ENCODE peak calls at places on chromosomes 7 and 10, in five cellular contexts. One of them, this sample, is unnamed.

GRCh38 chr10:97463363-97464132 is 17.6 kb downstream of the ZDHHC16 start:
- DNase-seq in BJ: peak; percentile 77
- DNase-seq in AG04449: no peak
- DNase-seq in astrocyte of the spinal cord: peak; percentile 43
- DNase-seq in thoracic aorta: no peak
- DNase-seq in this sample: no peak

GRCh38 chr10:47374611-47375536 is 9.2 kb downstream of the ZNF488 start:
- DNase-seq in BJ: no peak
- DNase-seq in AG04449: peak; percentile 33
- DNase-seq in astrocyte of the spinal cord: peak; percentile 50
- DNase-seq in thoracic aorta: no peak
- DNase-seq in this sample: peak; percentile 13

GRCh38 chr10:10007972-10008371 is 1009.7 kb upstream of the CELF2 start:
- DNase-seq in BJ: no peak
- DNase-seq in AG04449: no peak
- DNase-seq in astrocyte of the spinal cord: no peak
- DNase-seq in thoracic aorta: no peak
- DNase-seq in this sample: no peak

GRCh38 chr7:25296086-25296485 is 67.8 kb upstream of the NPVF start:
- DNase-seq in BJ: no peak
- DNase-seq in AG04449: no peak
- DNase-seq in astrocyte of the spinal cord: no peak
- DNase-seq in thoracic aorta: no peak
- DNase-seq in this sample: no peak

GRCh38 chr10:100725041-100725440 is 20.3 kb upstream of the PAX2 start:
- DNase-seq in BJ: no peak
- DNase-seq in AG04449: no peak
- DNase-seq in astrocyte of the spinal cord: no peak
- DNase-seq in thoracic aorta: no peak
- DNase-seq in this sample: no peak

GRCh38 chr10:83012866-83013265 is 1126.4 kb upstream of the GHITM start:
- DNase-seq in BJ: peak; percentile 19
- DNase-seq in AG04449: peak; percentile 2
- DNase-seq in astrocyte of the spinal cord: peak; percentile 21
- DNase-seq in thoracic aorta: no peak
- DNase-seq in this sample: no peak

GRCh38 chr10:73772280-73773151 is 9.3 kb upstream of the CHCHD1 start:
- DNase-seq in BJ: no peak
- DNase-seq in AG04449: peak; percentile 19
- DNase-seq in astrocyte of the spinal cord: peak; percentile 85
- DNase-seq in thoracic aorta: peak; percentile 61
- DNase-seq in this sample: peak; percentile 48

GRCh38 chr7:147428075-147428474 is 1162.5 kb upstream of the C7orf33 start:
- DNase-seq in BJ: no peak
- DNase-seq in AG04449: no peak
- DNase-seq in astrocyte of the spinal cord: no peak
- DNase-seq in thoracic aorta: no peak
- DNase-seq in this sample: no peak

GRCh38 chr10:30736685-30737232 is 107.2 kb upstream of the LYZL2 start:
- DNase-seq in BJ: peak; percentile 99
- DNase-seq in AG04449: peak; percentile 99
- DNase-seq in astrocyte of the spinal cord: peak; percentile 100
- DNase-seq in thoracic aorta: peak; percentile 43
- DNase-seq in this sample: peak; percentile 99

GRCh38 chr10:95906675-95907453 is 911 bp upstream of the CC2D2B start:
- DNase-seq in BJ: peak; percentile 10
- DNase-seq in AG04449: no peak
- DNase-seq in astrocyte of the spinal cord: peak; percentile 70
- DNase-seq in thoracic aorta: peak; percentile 3
- DNase-seq in this sample: peak; percentile 32

GRCh38 chr7:89085580-89085979 is 290.0 kb upstream of the TEX47 start:
- DNase-seq in BJ: no peak
- DNase-seq in AG04449: no peak
- DNase-seq in astrocyte of the spinal cord: no peak
- DNase-seq in thoracic aorta: no peak
- DNase-seq in this sample: no peak

GRCh38 chr10:3624367-3624766 is 160.6 kb downstream of the KLF6 start:
- DNase-seq in BJ: peak; percentile 1
- DNase-seq in AG04449: peak; percentile 23
- DNase-seq in astrocyte of the spinal cord: peak; percentile 60
- DNase-seq in thoracic aorta: peak; percentile 12
- DNase-seq in this sample: peak; percentile 15

GRCh38 chr7:78164459-78164858 is 365.9 kb downstream of the PHTF2 start:
- DNase-seq in BJ: no peak
- DNase-seq in AG04449: no peak
- DNase-seq in astrocyte of the spinal cord: no peak
- DNase-seq in thoracic aorta: no peak
- DNase-seq in this sample: no peak

GRCh38 chr7:51430480-51431086 is 114.0 kb upstream of the COBL start:
- DNase-seq in BJ: no peak
- DNase-seq in AG04449: no peak
- DNase-seq in astrocyte of the spinal cord: peak; percentile 39
- DNase-seq in thoracic aorta: no peak
- DNase-seq in this sample: no peak

GRCh38 chr10:126497672-126498071 is 109.4 kb upstream of the ADAM12 start:
- DNase-seq in BJ: no peak
- DNase-seq in AG04449: no peak
- DNase-seq in astrocyte of the spinal cord: no peak
- DNase-seq in thoracic aorta: no peak
- DNase-seq in this sample: no peak

GRCh38 chr7:34875481-34875880 is 161.8 kb downstream of the DPY19L1 start:
- DNase-seq in BJ: no peak
- DNase-seq in AG04449: no peak
- DNase-seq in astrocyte of the spinal cord: no peak
- DNase-seq in thoracic aorta: no peak
- DNase-seq in this sample: no peak

GRCh38 chr7:123716877-123717276 is 31.9 kb downstream of the WASL start:
- DNase-seq in BJ: no peak
- DNase-seq in AG04449: no peak
- DNase-seq in astrocyte of the spinal cord: no peak
- DNase-seq in thoracic aorta: no peak
- DNase-seq in this sample: no peak

GRCh38 chr10:68560201-68560915 is at the start of gene TET1:
- DNase-seq in BJ: no peak
- DNase-seq in AG04449: no peak
- DNase-seq in astrocyte of the spinal cord: no peak
- DNase-seq in thoracic aorta: no peak
- DNase-seq in this sample: no peak

GRCh38 chr7:41058986-41059741 is 643.7 kb downstream of the INHBA start:
- DNase-seq in BJ: no peak
- DNase-seq in AG04449: no peak
- DNase-seq in astrocyte of the spinal cord: no peak
- DNase-seq in thoracic aorta: no peak
- DNase-seq in this sample: no peak

GRCh38 chr10:76350583-76350982 is 919.2 kb downstream of the LRMDA start:
- DNase-seq in BJ: no peak
- DNase-seq in AG04449: no peak
- DNase-seq in astrocyte of the spinal cord: peak; percentile 48
- DNase-seq in thoracic aorta: no peak
- DNase-seq in this sample: no peak

GRCh38 chr10:43667317-43667731 is 18.6 kb upstream of the ZNF32 start:
- DNase-seq in BJ: no peak
- DNase-seq in AG04449: no peak
- DNase-seq in astrocyte of the spinal cord: peak; percentile 12
- DNase-seq in thoracic aorta: no peak
- DNase-seq in this sample: no peak

GRCh38 chr10:101095550-101096213 is 33.9 kb downstream of the KAZALD1 start:
- DNase-seq in BJ: no peak
- DNase-seq in AG04449: no peak
- DNase-seq in astrocyte of the spinal cord: peak; percentile 27
- DNase-seq in thoracic aorta: no peak
- DNase-seq in this sample: peak; percentile 11

GRCh38 chr10:33365871-33366411 is 31.5 kb upstream of the NRP1 start:
- DNase-seq in BJ: peak; percentile 94
- DNase-seq in AG04449: peak; percentile 87
- DNase-seq in astrocyte of the spinal cord: peak; percentile 94
- DNase-seq in thoracic aorta: no peak
- DNase-seq in this sample: peak; percentile 76

GRCh38 chr10:96285331-96285752 is 14.0 kb upstream of the BLNK start:
- DNase-seq in BJ: no peak
- DNase-seq in AG04449: no peak
- DNase-seq in astrocyte of the spinal cord: no peak
- DNase-seq in thoracic aorta: no peak
- DNase-seq in this sample: no peak

GRCh38 chr7:149458235-149458634 is 2.6 kb downstream of the ZNF777 start:
- DNase-seq in BJ: no peak
- DNase-seq in AG04449: no peak
- DNase-seq in astrocyte of the spinal cord: no peak
- DNase-seq in thoracic aorta: no peak
- DNase-seq in this sample: no peak

GRCh38 chr10:27605337-27605736 is 101.2 kb downstream of the RAB18 start:
- DNase-seq in BJ: no peak
- DNase-seq in AG04449: no peak
- DNase-seq in astrocyte of the spinal cord: no peak
- DNase-seq in thoracic aorta: no peak
- DNase-seq in this sample: no peak

GRCh38 chr7:13042605-13043236 is 355.3 kb downstream of the ARL4A start:
- DNase-seq in BJ: no peak
- DNase-seq in AG04449: no peak
- DNase-seq in astrocyte of the spinal cord: peak; percentile 50
- DNase-seq in thoracic aorta: no peak
- DNase-seq in this sample: no peak

GRCh38 chr7:94298943-94299342 is 95.8 kb upstream of the COL1A2 start:
- DNase-seq in BJ: peak; percentile 45
- DNase-seq in AG04449: no peak
- DNase-seq in astrocyte of the spinal cord: peak; percentile 59
- DNase-seq in thoracic aorta: no peak
- DNase-seq in this sample: peak; percentile 68

GRCh38 chr10:8618834-8619233 is 564.3 kb downstream of the GATA3 start:
- DNase-seq in BJ: no peak
- DNase-seq in AG04449: no peak
- DNase-seq in astrocyte of the spinal cord: no peak
- DNase-seq in thoracic aorta: no peak
- DNase-seq in this sample: no peak

GRCh38 chr7:73829505-73829904 is 1.3 kb upstream of the CLDN4 start:
- DNase-seq in BJ: no peak
- DNase-seq in AG04449: no peak
- DNase-seq in astrocyte of the spinal cord: no peak
- DNase-seq in thoracic aorta: no peak
- DNase-seq in this sample: no peak

GRCh38 chr7:73828972-73829371 is 1.8 kb upstream of the CLDN4 start:
- DNase-seq in BJ: no peak
- DNase-seq in AG04449: no peak
- DNase-seq in astrocyte of the spinal cord: no peak
- DNase-seq in thoracic aorta: no peak
- DNase-seq in this sample: no peak

GRCh38 chr7:73830618-73830871 is 251 bp upstream of the CLDN4 start:
- DNase-seq in BJ: no peak
- DNase-seq in AG04449: no peak
- DNase-seq in astrocyte of the spinal cord: no peak
- DNase-seq in thoracic aorta: no peak
- DNase-seq in this sample: no peak

GRCh38 chr7:73830872-73831655 is at the start of gene CLDN4:
- DNase-seq in BJ: no peak
- DNase-seq in AG04449: no peak
- DNase-seq in astrocyte of the spinal cord: no peak
- DNase-seq in thoracic aorta: no peak
- DNase-seq in this sample: no peak

DNA sequence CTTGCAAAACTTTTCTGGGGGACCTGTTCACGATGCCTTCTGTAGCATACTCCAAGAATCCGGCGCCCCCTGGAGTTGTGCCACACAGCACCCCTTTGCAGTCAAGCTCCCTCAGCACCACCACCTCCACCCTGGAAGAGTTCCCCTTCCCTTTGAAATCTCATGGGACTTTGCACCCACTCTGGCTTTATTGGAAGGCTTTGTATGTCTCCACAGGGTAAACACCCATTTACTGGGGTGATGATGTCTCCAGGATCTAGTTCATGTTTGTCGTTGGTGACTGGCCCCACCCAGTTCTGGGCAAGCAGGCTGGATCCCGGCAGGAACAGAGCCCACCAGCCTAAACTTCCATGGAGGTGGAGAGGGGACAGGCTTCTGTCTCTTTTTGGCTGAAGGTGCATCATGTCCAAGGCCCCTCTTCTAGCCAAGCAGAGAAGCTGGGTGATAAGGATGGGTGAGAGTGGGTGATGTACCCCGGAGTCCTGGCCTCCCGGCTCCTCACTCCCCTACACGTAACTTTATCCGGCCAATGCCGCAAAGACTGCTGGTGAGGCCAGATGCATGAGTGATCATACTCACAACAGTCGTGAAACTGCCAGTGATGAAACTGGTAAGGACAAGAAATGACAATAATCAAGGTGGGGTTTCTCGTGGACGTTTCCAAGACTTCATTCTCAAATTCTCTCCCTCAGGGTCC is 727 bp upstream of the CLDN4 start:
- DNase-seq in BJ: no peak
- DNase-seq in AG04449: no peak
- DNase-seq in astrocyte of the spinal cord: no peak
- DNase-seq in thoracic aorta: no peak
- DNase-seq in this sample: no peak
- H3K4me3 ChIP-seq in BJ: no peak overlapping the region
- H3K4me3 ChIP-seq in AG04449: no peak overlapping the region
- H3K4me3 ChIP-seq in astrocyte of the spinal cord: no peak overlapping the region
- H3K4me3 ChIP-seq in thoracic aorta: no peak overlapping the region
- H3K4me3 ChIP-seq in this sample: no peak overlapping the region

DNA sequence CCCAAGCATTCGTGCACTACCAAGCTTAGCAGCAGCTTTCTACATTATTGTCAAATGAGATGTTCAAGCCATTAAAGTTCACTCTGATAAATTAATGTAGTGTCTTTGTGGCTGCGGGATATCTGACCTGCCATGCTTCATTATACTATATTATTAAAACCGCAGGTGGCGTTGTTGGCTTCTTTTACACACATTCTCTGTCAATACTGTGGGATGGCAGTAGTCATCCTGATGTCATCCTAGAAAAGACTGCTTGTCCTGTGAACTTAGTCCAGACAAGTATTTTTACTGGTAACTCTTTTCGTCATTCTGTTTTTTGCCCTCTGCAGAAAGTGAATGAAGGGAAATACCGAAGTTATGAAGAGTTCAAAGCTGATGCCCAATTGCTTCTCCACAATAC is 103.9 kb downstream of the ZMYND11 start:
- DNase-seq in BJ: no peak
- DNase-seq in AG04449: no peak
- DNase-seq in astrocyte of the spinal cord: peak; percentile 84
- DNase-seq in thoracic aorta: no peak
- DNase-seq in this sample: no peak
- TF ChIP-seq CTCF in BJ: no peak
- TF ChIP-seq CTCF in AG04449: no peak
- TF ChIP-seq CTCF in astrocyte of the spinal cord: no peak
- TF ChIP-seq CTCF in thoracic aorta: no peak
- TF ChIP-seq CTCF in this sample: no peak

DNA sequence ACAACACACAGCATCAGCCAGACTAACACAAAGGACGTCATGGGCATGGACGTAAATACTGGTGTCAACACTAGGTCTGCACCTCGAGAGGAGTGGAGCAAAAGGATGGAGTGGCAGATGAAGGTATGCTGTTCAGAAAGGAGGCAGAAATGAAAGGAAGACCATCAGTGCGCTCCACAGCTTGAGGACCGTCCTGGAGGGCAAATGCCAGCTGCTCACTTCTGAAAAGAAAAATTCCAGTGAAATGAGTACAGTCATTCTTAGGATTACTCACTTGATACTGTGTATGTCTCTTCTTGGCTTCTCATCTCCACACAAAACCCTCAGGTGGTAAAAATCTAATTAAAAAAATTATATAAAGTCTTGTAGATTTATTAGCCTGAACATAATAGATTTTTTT is 44.8 kb downstream of the EGFR start:
- DNase-seq in BJ: no peak
- DNase-seq in AG04449: no peak
- DNase-seq in astrocyte of the spinal cord: peak; percentile 72
- DNase-seq in thoracic aorta: no peak
- DNase-seq in this sample: no peak
- H3K4me3 ChIP-seq in BJ: no peak overlapping the region
- H3K4me3 ChIP-seq in AG04449: no peak overlapping the region
- H3K4me3 ChIP-seq in astrocyte of the spinal cord: no peak overlapping the region
- H3K4me3 ChIP-seq in thoracic aorta: no peak overlapping the region
- H3K4me3 ChIP-seq in this sample: no peak overlapping the region

GRCh38 chr7:40047661-40048060 is 86.8 kb downstream of the MPLKIP start:
- DNase-seq in BJ: no peak
- DNase-seq in AG04449: no peak
- DNase-seq in astrocyte of the spinal cord: no peak
- DNase-seq in thoracic aorta: no peak
- DNase-seq in this sample: no peak
- TF ChIP-seq CTCF in BJ: no peak
- TF ChIP-seq CTCF in AG04449: no peak
- TF ChIP-seq CTCF in astrocyte of the spinal cord: peak; percentile 18
- TF ChIP-seq CTCF in thoracic aorta: no peak
- TF ChIP-seq CTCF in this sample: peak; percentile 24